ENCODE peak calls at places on chromosome 15, in four cellular contexts. One of them, this sample, is unnamed.

GRCh38 chr15:100703032-100703578 is 100.7 kb downstream of the ASB7 start:
- DNase-seq in HCT116: no peak
- DNase-seq in fibroblast of lung: peak; percentile 81
- DNase-seq in brain microvascular endothelial cell: peak; percentile 90
- DNase-seq in this sample: no peak

GRCh38 chr15:84736375-84736774 is 12.0 kb upstream of the ZNF592 start:
- DNase-seq in brain microvascular endothelial cell: no peak
- DNase-seq in HCT116: no peak
- DNase-seq in fibroblast of lung: no peak
- DNase-seq in this sample: no peak

GRCh38 chr15:51299187-51300015 is 39.0 kb downstream of the CYP19A1 start:
- DNase-seq in fibroblast of lung: no peak
- DNase-seq in brain microvascular endothelial cell: no peak
- DNase-seq in HCT116: no peak
- DNase-seq in this sample: no peak

GRCh38 chr15:64775551-64776401 is at the start of gene RBPMS2:
- DNase-seq in brain microvascular endothelial cell: no peak
- DNase-seq in fibroblast of lung: no peak
- DNase-seq in HCT116: no peak
- DNase-seq in this sample: no peak

GRCh38 chr15:28128036-28128435 is 28.9 kb upstream of the OCA2 start:
- DNase-seq in brain microvascular endothelial cell: no peak
- DNase-seq in fibroblast of lung: no peak
- DNase-seq in HCT116: no peak
- DNase-seq in this sample: no peak

GRCh38 chr15:73630030-73630429 is 3.2 kb downstream of the NPTN start:
- DNase-seq in brain microvascular endothelial cell: no peak
- DNase-seq in HCT116: no peak
- DNase-seq in fibroblast of lung: no peak
- DNase-seq in this sample: no peak

GRCh38 chr15:90087454-90088154 is 14.7 kb downstream of the IDH2 start:
- DNase-seq in brain microvascular endothelial cell: no peak
- DNase-seq in fibroblast of lung: peak; percentile 38
- DNase-seq in HCT116: no peak
- DNase-seq in this sample: no peak

GRCh38 chr15:74835312-74835823 is 7.6 kb downstream of the ULK3 start:
- DNase-seq in HCT116: peak; percentile 69
- DNase-seq in brain microvascular endothelial cell: peak; percentile 26
- DNase-seq in fibroblast of lung: peak; percentile 48
- DNase-seq in this sample: no peak

GRCh38 chr15:36701336-36701735 is 121.9 kb downstream of the CDIN1 start:
- DNase-seq in HCT116: no peak
- DNase-seq in brain microvascular endothelial cell: no peak
- DNase-seq in fibroblast of lung: no peak
- DNase-seq in this sample: no peak

GRCh38 chr15:69544349-69545113 is 91.9 kb downstream of the RPLP1 start:
- DNase-seq in brain microvascular endothelial cell: no peak
- DNase-seq in fibroblast of lung: no peak
- DNase-seq in HCT116: no peak
- DNase-seq in this sample: no peak

GRCh38 chr15:34354286-34354685 is 11.2 kb downstream of the NUTM1 start:
- DNase-seq in HCT116: no peak
- DNase-seq in fibroblast of lung: no peak
- DNase-seq in brain microvascular endothelial cell: no peak
- DNase-seq in this sample: no peak

GRCh38 chr15:51024735-51025453 is 69.8 kb downstream of the TNFAIP8L3 start:
- DNase-seq in fibroblast of lung: peak; percentile 77
- DNase-seq in brain microvascular endothelial cell: no peak
- DNase-seq in HCT116: no peak
- DNase-seq in this sample: no peak

GRCh38 chr15:90863987-90864386 is 4.4 kb upstream of the FURIN start:
- DNase-seq in fibroblast of lung: no peak
- DNase-seq in HCT116: no peak
- DNase-seq in brain microvascular endothelial cell: no peak
- DNase-seq in this sample: no peak

GRCh38 chr15:41241251-41241964 is 10.3 kb downstream of the CHP1 start:
- DNase-seq in HCT116: no peak
- DNase-seq in brain microvascular endothelial cell: no peak
- DNase-seq in fibroblast of lung: no peak
- DNase-seq in this sample: no peak

GRCh38 chr15:63157891-63158431 is 684 bp upstream of the RPS27L start:
- DNase-seq in fibroblast of lung: peak; percentile 87
- DNase-seq in HCT116: peak; percentile 32
- DNase-seq in brain microvascular endothelial cell: peak; percentile 82
- DNase-seq in this sample: no peak

GRCh38 chr15:42605281-42605744 is 29.9 kb downstream of the STARD9 start:
- DNase-seq in brain microvascular endothelial cell: no peak
- DNase-seq in fibroblast of lung: peak; percentile 40
- DNase-seq in HCT116: no peak
- DNase-seq in this sample: no peak

GRCh38 chr15:97902140-97902780 is 58.2 kb upstream of the ARRDC4 start:
- DNase-seq in fibroblast of lung: no peak
- DNase-seq in brain microvascular endothelial cell: no peak
- DNase-seq in HCT116: no peak
- DNase-seq in this sample: no peak

GRCh38 chr15:49155834-49156627 is 632 bp upstream of the COPS2 start:
- DNase-seq in HCT116: no peak
- DNase-seq in brain microvascular endothelial cell: peak; percentile 42
- DNase-seq in fibroblast of lung: peak; percentile 31
- DNase-seq in this sample: no peak

GRCh38 chr15:65094294-65094995 is 17.9 kb downstream of the KBTBD13 start:
- DNase-seq in fibroblast of lung: no peak
- DNase-seq in HCT116: no peak
- DNase-seq in brain microvascular endothelial cell: no peak
- DNase-seq in this sample: no peak

GRCh38 chr15:63983071-63983711 is 63.1 kb downstream of the DAPK2 start:
- DNase-seq in HCT116: no peak
- DNase-seq in brain microvascular endothelial cell: no peak
- DNase-seq in fibroblast of lung: no peak
- DNase-seq in this sample: peak; percentile 1

GRCh38 chr15:72800819-72801481 is 17.4 kb upstream of the ADPGK start:
- DNase-seq in HCT116: no peak
- DNase-seq in fibroblast of lung: peak; percentile 79
- DNase-seq in brain microvascular endothelial cell: no peak
- DNase-seq in this sample: no peak

GRCh38 chr15:43230640-43231115 is 9.9 kb upstream of the EPB42 start:
- DNase-seq in brain microvascular endothelial cell: no peak
- DNase-seq in fibroblast of lung: no peak
- DNase-seq in HCT116: no peak
- DNase-seq in this sample: no peak

GRCh38 chr15:91491131-91491950 is 362.2 kb upstream of the SLCO3A1 start:
- DNase-seq in brain microvascular endothelial cell: no peak
- DNase-seq in HCT116: no peak
- DNase-seq in fibroblast of lung: no peak
- DNase-seq in this sample: no peak

GRCh38 chr15:92170897-92171296 is 222.8 kb upstream of the ST8SIA2 start:
- DNase-seq in brain microvascular endothelial cell: no peak
- DNase-seq in fibroblast of lung: no peak
- DNase-seq in HCT116: no peak
- DNase-seq in this sample: no peak

GRCh38 chr15:48984811-48985352 is 21.2 kb upstream of the SHC4 start:
- DNase-seq in brain microvascular endothelial cell: no peak
- DNase-seq in HCT116: no peak
- DNase-seq in fibroblast of lung: no peak
- DNase-seq in this sample: no peak

GRCh38 chr15:61025746-61026256 is 203.3 kb downstream of the RORA start:
- DNase-seq in brain microvascular endothelial cell: no peak
- DNase-seq in HCT116: no peak
- DNase-seq in fibroblast of lung: no peak
- DNase-seq in this sample: no peak

GRCh38 chr15:78317145-78317836 is 17.9 kb upstream of the SKIC8 start:
- DNase-seq in brain microvascular endothelial cell: no peak
- DNase-seq in fibroblast of lung: peak; percentile 12
- DNase-seq in HCT116: no peak
- DNase-seq in this sample: peak; percentile 63

GRCh38 chr15:99921086-99921485 is 187.8 kb upstream of the LYSMD4 start:
- DNase-seq in fibroblast of lung: no peak
- DNase-seq in HCT116: no peak
- DNase-seq in brain microvascular endothelial cell: no peak
- DNase-seq in this sample: no peak

GRCh38 chr15:33126559-33127290 is 67.8 kb downstream of the FMN1 start:
- DNase-seq in brain microvascular endothelial cell: peak; percentile 86
- DNase-seq in HCT116: peak; percentile 72
- DNase-seq in fibroblast of lung: peak; percentile 98
- DNase-seq in this sample: peak; percentile 70

GRCh38 chr15:60605879-60606304 is 127.0 kb upstream of the ICE2 start:
- DNase-seq in fibroblast of lung: peak; percentile 76
- DNase-seq in brain microvascular endothelial cell: peak; percentile 75
- DNase-seq in HCT116: no peak
- DNase-seq in this sample: no peak

DNA sequence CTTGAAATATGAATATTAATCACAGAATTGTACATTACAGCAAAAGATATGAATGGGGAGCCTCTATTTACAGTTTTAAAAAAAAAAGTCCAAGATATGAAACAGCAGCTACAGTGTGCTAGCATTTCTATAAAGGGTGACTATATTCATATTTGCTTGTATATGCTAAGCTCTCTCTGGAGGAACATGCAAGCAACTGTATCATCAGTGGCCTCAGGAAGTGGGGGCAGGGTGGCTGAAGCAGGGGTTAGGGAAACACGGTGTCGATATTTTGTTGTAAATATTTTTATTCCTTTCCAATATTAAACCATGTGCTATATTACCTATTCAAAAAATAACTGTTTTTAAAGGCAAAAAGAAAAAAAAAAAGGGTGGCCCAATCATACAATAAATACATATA is 2.3 kb downstream of the UACA start:
- DNase-seq in HCT116: no peak
- DNase-seq in fibroblast of lung: peak; percentile 28
- DNase-seq in brain microvascular endothelial cell: no peak
- DNase-seq in this sample: no peak
- H3K4me3 ChIP-seq in HCT116: no peak overlapping the region
- H3K4me3 ChIP-seq in fibroblast of lung: peak overlapping the region; percentile 93
- H3K4me3 ChIP-seq in brain microvascular endothelial cell: peak overlapping the region; percentile 88
- H3K4me3 ChIP-seq in this sample: no peak overlapping the region

DNA sequence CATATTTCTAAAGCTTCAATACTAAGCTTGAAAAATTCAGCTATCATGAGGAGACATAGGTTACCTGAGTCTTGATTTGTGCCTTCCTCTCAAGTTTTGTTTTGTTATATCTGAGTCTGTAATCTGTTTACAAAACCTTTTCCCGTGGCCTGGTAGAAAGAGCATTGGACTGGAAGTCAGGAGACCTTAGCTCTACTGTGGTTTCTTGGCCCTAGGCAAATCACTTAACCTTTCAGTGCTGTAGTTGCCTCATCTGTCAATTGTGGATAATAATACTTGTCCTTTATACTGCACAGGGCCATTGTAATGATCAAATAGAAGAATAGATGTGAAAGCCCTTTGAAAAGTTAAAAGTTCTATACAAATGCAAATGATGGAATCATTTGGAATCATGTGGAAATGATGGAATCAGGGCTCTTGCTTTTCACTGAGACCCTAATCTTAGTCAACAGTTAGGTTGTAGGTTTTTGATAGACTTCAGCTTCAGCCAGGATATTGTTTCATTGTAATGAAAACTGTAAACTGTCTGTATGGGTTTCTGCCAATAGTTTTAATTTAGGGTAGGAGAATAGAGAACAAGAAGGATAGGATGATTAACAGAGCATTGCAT is 21.6 kb downstream of the MAP2K5 start:
- DNase-seq in fibroblast of lung: no peak
- DNase-seq in brain microvascular endothelial cell: no peak
- DNase-seq in HCT116: no peak
- DNase-seq in this sample: no peak
- H3K4me3 ChIP-seq in fibroblast of lung: no peak overlapping the region
- H3K4me3 ChIP-seq in brain microvascular endothelial cell: no peak overlapping the region
- H3K4me3 ChIP-seq in HCT116: no peak overlapping the region
- H3K4me3 ChIP-seq in this sample: no peak overlapping the region

DNA sequence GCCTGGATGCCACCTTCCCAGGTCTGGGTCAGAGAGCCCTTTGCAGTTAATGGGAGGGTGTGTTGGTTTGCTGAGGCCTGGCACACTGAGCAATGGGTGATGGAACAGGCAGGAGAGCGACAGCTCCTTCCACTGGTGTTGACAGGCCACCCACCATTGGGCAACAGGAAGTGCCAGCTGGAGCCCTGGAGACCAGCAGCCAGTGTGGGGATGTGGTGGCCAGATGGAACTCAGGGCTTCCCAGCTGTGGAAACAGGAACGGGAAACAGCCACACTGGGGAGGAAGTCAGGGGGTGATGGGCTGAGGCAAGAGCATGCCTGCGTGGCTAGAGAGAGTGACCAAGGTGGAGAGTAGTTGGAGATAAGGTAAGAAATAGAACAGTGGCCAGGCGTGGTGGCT is 9.3 kb downstream of the PSTPIP1 start:
- DNase-seq in HCT116: no peak
- DNase-seq in brain microvascular endothelial cell: no peak
- DNase-seq in fibroblast of lung: no peak
- DNase-seq in this sample: no peak
- H3K4me3 ChIP-seq in HCT116: no peak overlapping the region
- H3K4me3 ChIP-seq in brain microvascular endothelial cell: no peak overlapping the region
- H3K4me3 ChIP-seq in fibroblast of lung: no peak overlapping the region
- H3K4me3 ChIP-seq in this sample: no peak overlapping the region

DNA sequence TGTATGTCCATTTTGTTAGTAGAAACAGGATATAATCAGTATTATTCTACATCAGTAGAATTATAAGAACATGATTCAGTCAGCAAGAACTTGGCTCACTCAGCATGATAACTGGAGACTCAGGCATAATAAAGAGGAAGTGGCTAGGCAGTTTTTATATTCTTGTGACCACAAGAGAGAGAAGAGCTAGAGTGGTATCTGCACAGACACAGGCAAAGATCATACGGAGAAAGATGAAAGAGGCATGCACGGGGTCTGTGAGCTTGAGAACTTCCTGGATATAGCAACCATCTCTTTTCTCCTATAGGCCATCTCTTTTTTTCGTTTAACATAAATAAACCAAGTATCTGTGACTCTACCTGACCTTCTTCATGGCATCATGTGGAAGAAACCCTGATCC is 46.8 kb downstream of the MYO5A start:
- DNase-seq in brain microvascular endothelial cell: peak; percentile 80
- DNase-seq in fibroblast of lung: peak; percentile 63
- DNase-seq in HCT116: peak; percentile 13
- DNase-seq in this sample: no peak
- H3K4me3 ChIP-seq in brain microvascular endothelial cell: no peak overlapping the region
- H3K4me3 ChIP-seq in fibroblast of lung: no peak overlapping the region
- H3K4me3 ChIP-seq in HCT116: no peak overlapping the region
- H3K4me3 ChIP-seq in this sample: no peak overlapping the region

GRCh38 chr15:66388576-66388975 is 1.9 kb downstream of the MAP2K1 start:
- DNase-seq in brain microvascular endothelial cell: no peak
- DNase-seq in fibroblast of lung: no peak
- DNase-seq in HCT116: no peak
- DNase-seq in this sample: no peak
- H3K4me3 ChIP-seq in brain microvascular endothelial cell: peak overlapping the region; percentile 3
- H3K4me3 ChIP-seq in fibroblast of lung: peak overlapping the region; percentile 71
- H3K4me3 ChIP-seq in HCT116: peak overlapping the region; percentile 86
- H3K4me3 ChIP-seq in this sample: no peak overlapping the region

DNA sequence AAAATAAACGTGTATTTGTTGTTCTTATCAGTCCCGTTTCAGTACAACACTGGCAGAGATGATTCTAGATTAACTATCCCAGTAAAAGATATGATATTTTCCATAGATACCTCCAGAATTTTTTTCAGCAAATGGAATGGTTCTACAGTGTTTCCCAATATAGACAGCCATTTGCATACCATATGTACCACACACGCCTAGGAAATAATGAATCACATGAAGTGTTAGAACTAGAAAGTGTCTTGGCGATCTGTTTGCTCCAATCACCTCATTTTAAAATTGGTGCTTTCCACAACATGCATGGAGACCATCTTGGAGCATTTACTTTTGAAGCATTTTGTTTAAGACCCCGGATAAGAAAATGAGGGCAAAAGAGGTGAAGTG is 2.0 kb downstream of the C2CD4A start:
- DNase-seq in HCT116: no peak
- DNase-seq in fibroblast of lung: no peak
- DNase-seq in brain microvascular endothelial cell: no peak
- DNase-seq in this sample: no peak
- H3K4me3 ChIP-seq in HCT116: peak overlapping the region; percentile 19
- H3K4me3 ChIP-seq in fibroblast of lung: no peak overlapping the region
- H3K4me3 ChIP-seq in brain microvascular endothelial cell: peak overlapping the region; percentile 34
- H3K4me3 ChIP-seq in this sample: no peak overlapping the region

This sample was measured in mucosa of descending colon.